ENCODE peak calls at places on chromosome 22, in seven cellular contexts. S is effector memory CD4-positive, alpha-beta T cell; Z is AG04450; G is cardiac fibroblast; X is pancreas; O is HL-60; D is hepatocyte. W is an unnamed sample.

GRCh38 chr22:19805821-19806212 is 45.2 kb downstream of the TBX1 start:
- DNase-seq in S (no peak), Z (no peak), G (no peak), O (no peak), D (peak), X (no peak), W (no peak)

GRCh38 chr22:19806213-19807160 is 45.9 kb downstream of the TBX1 start:
- DNase-seq in D (peak), Z (no peak), S (no peak), G (no peak), X (no peak), O (no peak), W (no peak)

GRCh38 chr22:33879796-33880195 is 40.5 kb downstream of the LARGE1 start:
- DNase-seq in Z (no peak), D (no peak), S (no peak), X (no peak), O (no peak), G (no peak), W (no peak)

GRCh38 chr22:23419931-23420330 is 160.2 kb downstream of the IGLL1 start:
- DNase-seq in G (no peak), S (no peak), X (no peak), O (no peak), D (no peak), Z (no peak), W (no peak)

GRCh38 chr22:19998232-19998951 is 18.2 kb downstream of the ARVCF start:
- DNase-seq in O (no peak), D (no peak), X (no peak), Z (no peak), S (no peak), G (no peak), W (no peak)

GRCh38 chr22:35569916-35570315 is 29.3 kb downstream of the RASD2 start:
- DNase-seq in G (no peak), Z (no peak), S (no peak), X (no peak), O (no peak), D (no peak), W (no peak)

GRCh38 chr22:35910013-35910860 is 118.4 kb downstream of the RBFOX2 start:
- DNase-seq in D (no peak), O (no peak), X (no peak), G (peak), Z (no peak), S (no peak), W (peak)

GRCh38 chr22:45462034-45462655 is 40.5 kb upstream of the FBLN1 start:
- DNase-seq in O (no peak), X (no peak), G (no peak), Z (no peak), S (no peak), D (peak), W (no peak)

GRCh38 chr22:22880645-22881044 is 7.0 kb upstream of the IGLL5 start:
- DNase-seq in G (no peak), S (no peak), X (no peak), D (no peak), O (no peak), Z (no peak), W (no peak)

GRCh38 chr22:44584256-44584902 is 86.3 kb upstream of the RTL6 start:
- DNase-seq in X (no peak), S (no peak), G (no peak), O (no peak), Z (no peak), D (no peak), W (no peak)

GRCh38 chr22:45450931-45451651 is 37.6 kb downstream of the RIBC2 start:
- DNase-seq in O (no peak), G (peak), D (peak), Z (peak), S (no peak), X (no peak), W (peak)

GRCh38 chr22:46089426-46090041 is 60.8 kb upstream of the PPARA start:
- DNase-seq in D (no peak), O (no peak), X (no peak), S (no peak), G (no peak), Z (no peak), W (no peak)

GRCh38 chr22:49052023-49052538 is 775.6 kb downstream of the BRD1 start:
- DNase-seq in S (no peak), O (no peak), D (no peak), Z (no peak), G (no peak), X (peak), W (no peak)
- H3K4me3 ChIP-seq in S (peak), O (no peak), D (no peak), Z (peak), G (no peak), X (peak), W (peak)

GRCh38 chr22:37660709-37661045 is 2.2 kb downstream of the PDXP start:
- DNase-seq in Z (no peak), G (no peak), X (no peak), S (no peak), O (no peak), D (no peak), W (no peak)
- H3K4me3 ChIP-seq in Z (peak), G (no peak), X (no peak), S (no peak), O (peak), D (no peak), W (no peak)

GRCh38 chr22:47474895-47475294 is 712.4 kb downstream of the TBC1D22A start:
- DNase-seq in Z (no peak), S (no peak), G (no peak), D (no peak), O (no peak), X (no peak), W (peak)

GRCh38 chr22:47476226-47476625 is 713.8 kb downstream of the TBC1D22A start:
- DNase-seq in D (no peak), Z (no peak), X (no peak), G (no peak), O (no peak), S (no peak), W (no peak)

GRCh38 chr22:47472636-47473035 is 710.2 kb downstream of the TBC1D22A start:
- DNase-seq in S (no peak), O (no peak), X (no peak), D (no peak), Z (no peak), G (no peak), W (no peak)

GRCh38 chr22:47474464-47474863 is 712.0 kb downstream of the TBC1D22A start:
- DNase-seq in O (no peak), G (no peak), Z (no peak), D (no peak), X (no peak), S (no peak), W (peak)
- H3K4me3 ChIP-seq in O (no peak), G (no peak), Z (no peak), D (no peak), X (no peak), S (no peak), W (no peak)

GRCh38 chr22:31446208-31446607 is 43.4 kb downstream of the EIF4ENIF1 start:
- DNase-seq in D (no peak), X (no peak), S (no peak), O (no peak), Z (no peak), G (no peak), W (no peak)

GRCh38 chr22:31448382-31448781 is 41.3 kb downstream of the EIF4ENIF1 start:
- DNase-seq in G (peak), Z (no peak), S (no peak), X (no peak), D (no peak), O (no peak), W (no peak)

GRCh38 chr22:31446767-31447166 is 42.9 kb downstream of the EIF4ENIF1 start:
- DNase-seq in X (no peak), S (no peak), D (no peak), Z (no peak), G (no peak), O (no peak), W (no peak)

GRCh38 chr22:31445642-31446041 is 44.0 kb downstream of the EIF4ENIF1 start:
- DNase-seq in Z (no peak), O (no peak), S (no peak), X (no peak), G (no peak), D (no peak), W (no peak)

GRCh38 chr22:31447337-31447736 is 42.3 kb downstream of the EIF4ENIF1 start:
- DNase-seq in O (no peak), Z (no peak), G (no peak), S (no peak), X (no peak), D (no peak), W (no peak)
- H3K4me3 ChIP-seq in O (no peak), Z (no peak), G (no peak), S (no peak), X (no peak), D (no peak), W (no peak)

DNA sequence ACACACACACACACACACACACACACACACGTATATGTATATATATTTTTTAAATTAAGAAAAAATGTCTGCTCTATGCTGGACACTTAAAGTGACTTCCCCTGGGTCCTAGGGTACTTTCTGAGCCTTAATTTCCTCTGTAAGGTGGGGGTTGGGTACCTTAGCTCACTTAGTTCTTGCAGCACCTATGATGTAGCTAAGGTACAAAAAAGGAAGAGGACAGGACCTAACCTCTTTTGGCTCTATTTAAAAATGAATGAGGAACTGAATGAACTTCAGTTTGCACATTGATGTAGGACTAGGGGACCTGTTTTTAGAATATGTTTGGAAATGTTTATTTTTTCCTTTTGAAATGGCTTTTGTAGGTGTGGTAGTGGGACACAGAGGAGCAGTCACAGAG is 11.1 kb downstream of the SREBF2 start:
- DNase-seq in D (no peak), S (no peak), O (no peak), G (no peak), Z (no peak), X (no peak), W (no peak)
- H3K4me3 ChIP-seq in D (no peak), S (no peak), O (no peak), G (no peak), Z (no peak), X (no peak), W (no peak)

DNA sequence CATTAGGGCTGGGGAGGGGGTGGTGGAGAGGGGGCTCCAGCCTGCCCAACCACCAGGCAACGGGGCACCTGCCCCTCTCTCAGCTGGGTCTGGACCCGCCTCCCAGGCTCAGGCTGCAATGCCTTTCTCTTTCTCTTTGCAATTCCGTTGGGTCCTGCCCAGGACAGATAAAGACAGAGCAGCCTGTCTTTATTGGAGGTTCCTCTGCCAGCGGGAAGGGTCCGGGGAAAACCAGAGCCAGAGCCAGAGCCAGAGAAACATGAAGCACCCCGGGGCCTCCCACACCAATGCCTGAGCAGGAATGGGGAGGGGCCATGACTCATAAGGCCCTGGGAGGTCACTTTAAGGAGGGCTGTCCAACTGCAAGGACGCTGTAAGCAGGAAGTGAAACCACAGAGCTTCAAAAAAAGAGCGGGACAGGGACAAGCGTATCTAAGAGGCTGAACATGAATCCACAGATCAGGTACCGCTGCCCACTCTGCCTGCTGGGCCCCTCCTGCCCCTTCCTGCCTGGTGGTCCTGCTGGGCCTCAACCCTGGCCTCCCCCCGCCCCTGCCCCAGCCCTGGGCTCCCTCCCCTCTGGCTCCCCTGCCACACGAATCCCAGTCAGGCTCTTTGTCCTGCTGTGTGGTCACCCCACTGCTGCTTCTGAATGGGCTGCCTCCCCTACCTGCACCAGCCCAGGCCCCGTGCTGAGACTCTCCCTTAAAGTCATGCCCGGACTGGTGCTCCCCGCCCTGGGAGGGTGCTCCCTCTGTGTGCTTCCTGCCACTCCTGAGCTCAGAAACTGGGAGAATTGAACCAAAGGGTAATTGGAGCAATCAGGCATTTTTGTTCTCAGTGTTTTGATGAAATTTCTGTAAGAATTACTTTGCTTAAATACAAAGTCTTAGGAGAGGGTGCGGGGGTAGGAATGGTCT is at the start of gene APOBEC3B:
- DNase-seq in X (peak), D (peak), O (peak), Z (peak), G (peak), S (peak), W (peak)
- H3K4me3 ChIP-seq in X (peak), D (no peak), O (no peak), Z (peak), G (peak), S (peak), W (peak)

GRCh38 chr22:27796829-27797792 is 4.4 kb downstream of the MN1 start:
- DNase-seq in D (no peak), Z (no peak), X (no peak), O (no peak), S (no peak), G (no peak), W (no peak)
- H3K4me3 ChIP-seq in D (no peak), Z (no peak), X (no peak), O (no peak), S (no peak), G (peak), W (peak)

GRCh38 chr22:39735776-39736175 is 157.8 kb downstream of the ENTHD1 start:
- DNase-seq in D (no peak), S (no peak), O (no peak), G (no peak), X (no peak), Z (no peak), W (no peak)

GRCh38 chr22:39739338-39740027 is 154.1 kb downstream of the ENTHD1 start:
- DNase-seq in G (no peak), X (no peak), O (no peak), Z (no peak), S (no peak), D (no peak), W (no peak)

GRCh38 chr22:39743955-39744752 is 149.4 kb downstream of the ENTHD1 start:
- DNase-seq in Z (no peak), X (no peak), S (no peak), G (no peak), O (no peak), D (no peak), W (no peak)

GRCh38 chr22:39734866-39735265 is 158.7 kb downstream of the ENTHD1 start:
- DNase-seq in G (no peak), Z (no peak), O (no peak), D (no peak), X (no peak), S (no peak), W (no peak)

DNA sequence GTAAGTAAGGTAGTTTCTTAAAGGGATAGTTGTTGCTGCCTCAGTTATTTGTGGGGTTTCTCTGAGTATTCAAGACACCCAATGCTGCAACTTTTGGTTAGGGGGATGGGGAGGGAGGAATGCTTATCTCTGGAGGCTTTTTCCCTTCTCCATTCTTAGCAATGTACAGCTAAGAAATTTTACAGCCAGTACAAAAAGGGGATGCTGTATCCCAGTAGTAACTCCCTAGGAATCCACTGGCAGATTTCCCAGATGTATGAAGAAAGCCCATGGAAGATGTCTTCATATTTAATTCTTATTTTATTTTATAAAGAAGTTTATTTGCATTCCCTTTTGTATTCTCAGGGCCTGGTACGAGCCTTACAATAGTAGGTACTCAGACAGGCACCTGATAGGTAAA is 154.8 kb downstream of the ENTHD1 start:
- DNase-seq in D (peak), O (no peak), S (no peak), X (no peak), G (peak), Z (peak), W (no peak)
- H3K4me3 ChIP-seq in D (no peak), O (no peak), S (no peak), X (no peak), G (no peak), Z (no peak), W (no peak)